ENCODE peak calls at places on chromosomes 11 and 22, in nine cellular contexts. One of them, this sample, is unnamed.
A peak's percentile ranks its signal among the peaks of the same experiment; 100 is the strongest.

GRCh38 chr11:105046898-105047579 is 1.9 kb upstream of the CARD16 start:
- DNase-seq in left lung: no peak
- DNase-seq in pancreas: no peak
- DNase-seq in body of pancreas: no peak
- DNase-seq in astrocyte of the spinal cord: peak; percentile 98
- DNase-seq in A549: peak; percentile 48
- DNase-seq in PC-9: peak; percentile 60
- DNase-seq in cardiac muscle cell: no peak
- DNase-seq in endothelial cell of umbilical vein: peak; percentile 95
- DNase-seq in this sample: no peak

GRCh38 chr11:132466983-132467382 is 1065.3 kb downstream of the OPCML start:
- DNase-seq in cardiac muscle cell: peak; percentile 8
- DNase-seq in astrocyte of the spinal cord: no peak
- DNase-seq in PC-9: no peak
- DNase-seq in A549: no peak
- DNase-seq in pancreas: no peak
- DNase-seq in body of pancreas: no peak
- DNase-seq in endothelial cell of umbilical vein: no peak
- DNase-seq in left lung: no peak
- DNase-seq in this sample: no peak

GRCh38 chr11:88194990-88195389 is 19.7 kb upstream of the RAB38 start:
- DNase-seq in PC-9: no peak
- DNase-seq in left lung: no peak
- DNase-seq in endothelial cell of umbilical vein: no peak
- DNase-seq in A549: no peak
- DNase-seq in cardiac muscle cell: no peak
- DNase-seq in pancreas: no peak
- DNase-seq in astrocyte of the spinal cord: no peak
- DNase-seq in body of pancreas: no peak
- DNase-seq in this sample: no peak

GRCh38 chr11:1338201-1339065 is 29.0 kb upstream of the TOLLIP start:
- DNase-seq in PC-9: no peak
- DNase-seq in A549: no peak
- DNase-seq in body of pancreas: no peak
- DNase-seq in pancreas: no peak
- DNase-seq in endothelial cell of umbilical vein: no peak
- DNase-seq in cardiac muscle cell: no peak
- DNase-seq in astrocyte of the spinal cord: no peak
- DNase-seq in left lung: peak; percentile 72
- DNase-seq in this sample: no peak

GRCh38 chr22:19997561-19998231 is 18.9 kb downstream of the ARVCF start:
- DNase-seq in A549: no peak
- DNase-seq in endothelial cell of umbilical vein: no peak
- DNase-seq in cardiac muscle cell: no peak
- DNase-seq in PC-9: no peak
- DNase-seq in left lung: peak; percentile 55
- DNase-seq in astrocyte of the spinal cord: no peak
- DNase-seq in pancreas: peak; percentile 13
- DNase-seq in body of pancreas: no peak
- DNase-seq in this sample: peak; percentile 10

GRCh38 chr11:108697872-108698473 is 33.1 kb downstream of the DDX10 start:
- DNase-seq in A549: peak; percentile 38
- DNase-seq in cardiac muscle cell: peak; percentile 79
- DNase-seq in body of pancreas: peak; percentile 50
- DNase-seq in PC-9: peak; percentile 32
- DNase-seq in left lung: no peak
- DNase-seq in astrocyte of the spinal cord: peak; percentile 83
- DNase-seq in endothelial cell of umbilical vein: peak; percentile 78
- DNase-seq in pancreas: no peak
- DNase-seq in this sample: peak; percentile 65

GRCh38 chr22:31646186-31647019 is 15.6 kb downstream of the PISD start:
- DNase-seq in PC-9: peak; percentile 70
- DNase-seq in astrocyte of the spinal cord: peak; percentile 95
- DNase-seq in endothelial cell of umbilical vein: peak; percentile 96
- DNase-seq in cardiac muscle cell: no peak
- DNase-seq in A549: peak; percentile 34
- DNase-seq in left lung: no peak
- DNase-seq in pancreas: no peak
- DNase-seq in body of pancreas: no peak
- DNase-seq in this sample: no peak

GRCh38 chr11:93921695-93922468 is 71.5 kb upstream of the VSTM5 start:
- DNase-seq in astrocyte of the spinal cord: peak; percentile 66
- DNase-seq in cardiac muscle cell: peak; percentile 69
- DNase-seq in pancreas: peak; percentile 18
- DNase-seq in endothelial cell of umbilical vein: peak; percentile 59
- DNase-seq in left lung: no peak
- DNase-seq in PC-9: peak; percentile 32
- DNase-seq in A549: peak; percentile 30
- DNase-seq in body of pancreas: peak; percentile 36
- DNase-seq in this sample: peak; percentile 26

GRCh38 chr11:119797137-119797611 is 68.2 kb upstream of the NECTIN1 start:
- DNase-seq in cardiac muscle cell: peak; percentile 30
- DNase-seq in left lung: peak; percentile 28
- DNase-seq in PC-9: no peak
- DNase-seq in endothelial cell of umbilical vein: no peak
- DNase-seq in A549: no peak
- DNase-seq in pancreas: no peak
- DNase-seq in astrocyte of the spinal cord: no peak
- DNase-seq in body of pancreas: no peak
- DNase-seq in this sample: no peak

GRCh38 chr11:65921033-65921555 is 1.9 kb downstream of the DRAP1 start:
- DNase-seq in endothelial cell of umbilical vein: no peak
- DNase-seq in astrocyte of the spinal cord: no peak
- DNase-seq in left lung: no peak
- DNase-seq in PC-9: no peak
- DNase-seq in A549: no peak
- DNase-seq in pancreas: peak; percentile 50
- DNase-seq in body of pancreas: no peak
- DNase-seq in cardiac muscle cell: no peak
- DNase-seq in this sample: no peak
- H3K4me3 ChIP-seq in endothelial cell of umbilical vein: no peak overlapping the region
- H3K4me3 ChIP-seq in astrocyte of the spinal cord: no peak overlapping the region
- H3K4me3 ChIP-seq in left lung: no peak overlapping the region
- H3K4me3 ChIP-seq in PC-9: no peak overlapping the region
- H3K4me3 ChIP-seq in A549: no peak overlapping the region
- H3K4me3 ChIP-seq in pancreas: no peak overlapping the region
- H3K4me3 ChIP-seq in body of pancreas: no peak overlapping the region
- H3K4me3 ChIP-seq in cardiac muscle cell: no peak overlapping the region
- H3K4me3 ChIP-seq in this sample: peak overlapping the region; percentile 98

GRCh38 chr22:29704528-29705285 is 15.1 kb upstream of the CABP7 start:
- DNase-seq in astrocyte of the spinal cord: peak; percentile 50
- DNase-seq in body of pancreas: peak; percentile 57
- DNase-seq in left lung: no peak
- DNase-seq in cardiac muscle cell: no peak
- DNase-seq in PC-9: no peak
- DNase-seq in endothelial cell of umbilical vein: no peak
- DNase-seq in pancreas: no peak
- DNase-seq in A549: no peak
- DNase-seq in this sample: no peak
- TF ChIP-seq CTCF in astrocyte of the spinal cord: no peak
- TF ChIP-seq CTCF in body of pancreas: no peak
- TF ChIP-seq CTCF in left lung: no peak
- TF ChIP-seq CTCF in cardiac muscle cell: no peak
- TF ChIP-seq CTCF in PC-9: no peak
- TF ChIP-seq CTCF in endothelial cell of umbilical vein: no peak
- TF ChIP-seq CTCF in pancreas: no peak
- TF ChIP-seq CTCF in A549: no peak
- TF ChIP-seq CTCF in this sample: no peak

DNA sequence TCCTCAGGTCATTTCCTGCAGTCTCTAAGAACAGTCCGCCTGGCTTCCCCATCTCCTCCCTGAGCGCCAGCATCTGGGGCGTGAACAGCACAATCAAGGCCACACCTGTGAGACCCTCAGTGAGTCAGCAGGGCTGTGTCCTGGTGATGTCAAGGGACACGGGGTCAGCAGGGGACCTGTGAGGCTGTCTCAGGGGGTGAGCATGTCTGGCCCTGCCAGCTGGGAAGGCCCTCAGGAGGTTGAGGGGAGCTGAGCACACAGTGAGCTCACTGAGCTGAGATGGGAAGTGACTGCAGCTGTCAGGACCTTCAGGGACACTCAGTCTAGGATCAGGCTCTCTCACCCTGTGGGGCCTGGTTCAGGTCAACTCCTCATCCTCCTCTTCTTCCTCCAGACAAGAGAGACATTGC is 46.6 kb upstream of the VPREB1 start:
- DNase-seq in A549: no peak
- DNase-seq in cardiac muscle cell: no peak
- DNase-seq in pancreas: no peak
- DNase-seq in left lung: no peak
- DNase-seq in body of pancreas: no peak
- DNase-seq in PC-9: no peak
- DNase-seq in endothelial cell of umbilical vein: no peak
- DNase-seq in astrocyte of the spinal cord: no peak
- DNase-seq in this sample: no peak
- H3K4me3 ChIP-seq in A549: no peak overlapping the region
- H3K4me3 ChIP-seq in cardiac muscle cell: no peak overlapping the region
- H3K4me3 ChIP-seq in pancreas: no peak overlapping the region
- H3K4me3 ChIP-seq in left lung: no peak overlapping the region
- H3K4me3 ChIP-seq in body of pancreas: no peak overlapping the region
- H3K4me3 ChIP-seq in PC-9: no peak overlapping the region
- H3K4me3 ChIP-seq in endothelial cell of umbilical vein: no peak overlapping the region
- H3K4me3 ChIP-seq in astrocyte of the spinal cord: no peak overlapping the region
- H3K4me3 ChIP-seq in this sample: no peak overlapping the region

GRCh38 chr22:44889233-44889878 is 120.4 kb downstream of the PHF21B start:
- DNase-seq in left lung: no peak
- DNase-seq in body of pancreas: no peak
- DNase-seq in astrocyte of the spinal cord: no peak
- DNase-seq in PC-9: no peak
- DNase-seq in pancreas: no peak
- DNase-seq in A549: no peak
- DNase-seq in cardiac muscle cell: no peak
- DNase-seq in endothelial cell of umbilical vein: no peak
- DNase-seq in this sample: no peak
- TF ChIP-seq CTCF in left lung: no peak
- TF ChIP-seq CTCF in body of pancreas: no peak
- TF ChIP-seq CTCF in astrocyte of the spinal cord: no peak
- TF ChIP-seq CTCF in PC-9: no peak
- TF ChIP-seq CTCF in pancreas: no peak
- TF ChIP-seq CTCF in A549: no peak
- TF ChIP-seq CTCF in cardiac muscle cell: no peak
- TF ChIP-seq CTCF in endothelial cell of umbilical vein: no peak
- TF ChIP-seq CTCF in this sample: no peak

GRCh38 chr11:116638463-116638862 is 134.3 kb downstream of the BUD13 start:
- DNase-seq in endothelial cell of umbilical vein: no peak
- DNase-seq in astrocyte of the spinal cord: no peak
- DNase-seq in PC-9: no peak
- DNase-seq in left lung: no peak
- DNase-seq in pancreas: no peak
- DNase-seq in A549: no peak
- DNase-seq in cardiac muscle cell: no peak
- DNase-seq in body of pancreas: no peak
- DNase-seq in this sample: no peak
- H3K4me3 ChIP-seq in endothelial cell of umbilical vein: no peak overlapping the region
- H3K4me3 ChIP-seq in astrocyte of the spinal cord: no peak overlapping the region
- H3K4me3 ChIP-seq in PC-9: no peak overlapping the region
- H3K4me3 ChIP-seq in left lung: no peak overlapping the region
- H3K4me3 ChIP-seq in pancreas: no peak overlapping the region
- H3K4me3 ChIP-seq in A549: no peak overlapping the region
- H3K4me3 ChIP-seq in cardiac muscle cell: no peak overlapping the region
- H3K4me3 ChIP-seq in body of pancreas: no peak overlapping the region
- H3K4me3 ChIP-seq in this sample: no peak overlapping the region

GRCh38 chr11:74447720-74448119 is 19.6 kb downstream of the KCNE3 start:
- DNase-seq in endothelial cell of umbilical vein: no peak
- DNase-seq in cardiac muscle cell: no peak
- DNase-seq in pancreas: no peak
- DNase-seq in A549: no peak
- DNase-seq in astrocyte of the spinal cord: no peak
- DNase-seq in PC-9: no peak
- DNase-seq in body of pancreas: no peak
- DNase-seq in left lung: no peak
- DNase-seq in this sample: no peak

GRCh38 chr11:74446445-74446844 is 20.9 kb downstream of the KCNE3 start:
- DNase-seq in left lung: no peak
- DNase-seq in PC-9: no peak
- DNase-seq in A549: no peak
- DNase-seq in pancreas: no peak
- DNase-seq in body of pancreas: no peak
- DNase-seq in endothelial cell of umbilical vein: no peak
- DNase-seq in astrocyte of the spinal cord: no peak
- DNase-seq in cardiac muscle cell: no peak
- DNase-seq in this sample: no peak

GRCh38 chr11:74444173-74444832 is 23.0 kb downstream of the KCNE3 start:
- DNase-seq in A549: no peak
- DNase-seq in cardiac muscle cell: peak; percentile 9
- DNase-seq in left lung: no peak
- DNase-seq in astrocyte of the spinal cord: no peak
- DNase-seq in endothelial cell of umbilical vein: no peak
- DNase-seq in PC-9: no peak
- DNase-seq in body of pancreas: peak; percentile 72
- DNase-seq in pancreas: peak; percentile 53
- DNase-seq in this sample: no peak

GRCh38 chr11:74442601-74443000 is 24.7 kb downstream of the KCNE3 start:
- DNase-seq in endothelial cell of umbilical vein: no peak
- DNase-seq in body of pancreas: peak; percentile 24
- DNase-seq in cardiac muscle cell: no peak
- DNase-seq in A549: no peak
- DNase-seq in PC-9: no peak
- DNase-seq in left lung: no peak
- DNase-seq in astrocyte of the spinal cord: peak; percentile 43
- DNase-seq in pancreas: no peak
- DNase-seq in this sample: no peak

GRCh38 chr11:74443071-74443864 is 24.1 kb downstream of the KCNE3 start:
- DNase-seq in endothelial cell of umbilical vein: peak; percentile 70
- DNase-seq in A549: peak; percentile 44
- DNase-seq in cardiac muscle cell: peak; percentile 21
- DNase-seq in pancreas: peak; percentile 61
- DNase-seq in left lung: no peak
- DNase-seq in astrocyte of the spinal cord: peak; percentile 59
- DNase-seq in body of pancreas: peak; percentile 87
- DNase-seq in PC-9: peak; percentile 57
- DNase-seq in this sample: no peak
- TF ChIP-seq CTCF in endothelial cell of umbilical vein: no peak
- TF ChIP-seq CTCF in A549: peak; percentile 69
- TF ChIP-seq CTCF in cardiac muscle cell: no peak
- TF ChIP-seq CTCF in pancreas: no peak
- TF ChIP-seq CTCF in left lung: no peak
- TF ChIP-seq CTCF in astrocyte of the spinal cord: peak; percentile 21
- TF ChIP-seq CTCF in body of pancreas: peak; percentile 77
- TF ChIP-seq CTCF in PC-9: peak; percentile 54
- TF ChIP-seq CTCF in this sample: peak; percentile 21